ENCODE peak calls at places on chromosomes 16 and 17, in nine cellular contexts. C is putamen; Q is ELF-1; H is RKO; D is activated naive CD8-positive, alpha-beta T cell treated with anti-CD3 and anti-CD28 coated beads for 36 hours; M is hippocampal formation; K is AG08396; P is amygdala; S is globus pallidus. N is an unnamed sample.

GRCh38 chr17:75843577-75844529 is at the start of gene UNC13D:
- DNase-seq in C (no peak), Q (peak), H (no peak), D (peak), M (no peak), K (no peak), P (no peak), S (no peak), N (no peak)

GRCh38 chr17:2173005-2173404 is 118.1 kb downstream of the HIC1 start:
- DNase-seq in C (no peak), Q (no peak), H (no peak), D (no peak), M (no peak), K (no peak), P (no peak), S (no peak), N (no peak)

GRCh38 chr17:82204831-82205719 is 7.6 kb downstream of the CCDC57 start:
- DNase-seq in C (no peak), Q (no peak), H (peak), D (peak), M (no peak), K (peak), P (no peak), S (no peak), N (no peak)

GRCh38 chr17:28745777-28746473 is 2.1 kb downstream of the TRAF4 start:
- DNase-seq in C (no peak), Q (peak), H (peak), D (no peak), M (no peak), K (no peak), P (no peak), S (no peak), N (no peak)

GRCh38 chr16:84973226-84973625 is 38.1 kb downstream of the ZDHHC7 start:
- DNase-seq in C (no peak), Q (no peak), H (no peak), D (no peak), M (no peak), K (no peak), P (no peak), S (no peak), N (no peak)

GRCh38 chr17:50550661-50551432 is 3.9 kb downstream of the SPATA20 start:
- DNase-seq in C (peak), Q (peak), H (peak), D (no peak), M (peak), K (peak), P (peak), S (peak), N (peak)

GRCh38 chr17:42459256-42459982 is 741 bp downstream of the ATP6V0A1 start:
- DNase-seq in C (peak), Q (peak), H (peak), D (peak), M (peak), K (peak), P (peak), S (peak), N (peak)

GRCh38 chr17:47839071-47839470 is 2.0 kb downstream of the SCRN2 start:
- DNase-seq in C (no peak), Q (no peak), H (no peak), D (no peak), M (no peak), K (no peak), P (no peak), S (no peak), N (no peak)

GRCh38 chr16:5560084-5560483 is 462.5 kb upstream of the EEF2KMT start:
- DNase-seq in C (no peak), Q (no peak), H (peak), D (peak), M (no peak), K (no peak), P (no peak), S (no peak), N (no peak)

GRCh38 chr17:80109713-80110446 is 8.5 kb downstream of the GAA start:
- DNase-seq in C (no peak), Q (no peak), H (no peak), D (no peak), M (no peak), K (no peak), P (no peak), S (no peak), N (no peak)

GRCh38 chr17:16415031-16415924 is at the start of gene TRPV2:
- DNase-seq in C (no peak), Q (peak), H (no peak), D (peak), M (no peak), K (no peak), P (no peak), S (no peak), N (peak)

GRCh38 chr16:48481772-48482171 is 96.6 kb upstream of the SIAH1 start:
- DNase-seq in C (no peak), Q (no peak), H (no peak), D (no peak), M (no peak), K (no peak), P (no peak), S (no peak), N (no peak)

GRCh38 chr17:33910200-33910857 is 344.8 kb upstream of the CCL2 start:
- DNase-seq in C (no peak), Q (no peak), H (no peak), D (no peak), M (no peak), K (no peak), P (no peak), S (no peak), N (no peak)

GRCh38 chr16:15777533-15778203 is 79.2 kb downstream of the MYH11 start:
- DNase-seq in C (no peak), Q (peak), H (peak), D (no peak), M (no peak), K (peak), P (no peak), S (no peak), N (peak)

GRCh38 chr17:19768046-19768782 is 20.1 kb upstream of the ALDH3A1 start:
- DNase-seq in C (no peak), Q (no peak), H (no peak), D (no peak), M (no peak), K (no peak), P (no peak), S (no peak), N (no peak)

GRCh38 chr16:66295191-66295590 is 71.3 kb upstream of the CDH5 start:
- DNase-seq in C (no peak), Q (no peak), H (no peak), D (no peak), M (no peak), K (no peak), P (no peak), S (no peak), N (no peak)

GRCh38 chr16:85716680-85717038 is 27.9 kb upstream of the GINS2 start:
- DNase-seq in C (peak), Q (no peak), H (no peak), D (no peak), M (peak), K (no peak), P (peak), S (peak), N (no peak)

GRCh38 chr17:81825841-81826471 is 7.1 kb downstream of the MCRIP1 start:
- DNase-seq in C (no peak), Q (peak), H (no peak), D (no peak), M (no peak), K (no peak), P (no peak), S (no peak), N (no peak)

GRCh38 chr16:31023627-31024226 is 9.6 kb upstream of the STX4 start:
- DNase-seq in C (no peak), Q (no peak), H (no peak), D (no peak), M (no peak), K (no peak), P (no peak), S (no peak), N (no peak)

GRCh38 chr17:66963521-66964082 is 905 bp upstream of the CACNG4 start:
- DNase-seq in C (no peak), Q (peak), H (no peak), D (no peak), M (no peak), K (no peak), P (no peak), S (no peak), N (no peak)

GRCh38 chr17:56786989-56787482 is 46.7 kb downstream of the C17orf67 start:
- DNase-seq in C (no peak), Q (no peak), H (peak), D (peak), M (no peak), K (peak), P (no peak), S (no peak), N (no peak)

GRCh38 chr16:77945126-77945525 is 77.2 kb upstream of the CLEC3A start:
- DNase-seq in C (no peak), Q (no peak), H (no peak), D (no peak), M (no peak), K (no peak), P (no peak), S (no peak), N (no peak)

N was measured in HEK293T.